ENCODE peak calls at places on chromosomes 4 and X, in ten cellular contexts. One of them, this sample, is unnamed. For H3K36me3 and H3K4me1, the result is how much of the 10 kb centered on the place peaks cover.

GRCh38 chr4:119152741-119153140 is 17.1 kb downstream of the MYOZ2 start:
- DNase-seq in body of pancreas: no peak
- DNase-seq in adrenal gland: no peak
- DNase-seq in CD4-positive, CD25-positive, alpha-beta regulatory T cell: no peak
- DNase-seq in CD8-positive, alpha-beta memory T cell: no peak
- DNase-seq in tibial artery: no peak
- DNase-seq in pancreas: no peak
- DNase-seq in heart right ventricle: no peak
- DNase-seq in fibroblast of lung: no peak
- DNase-seq in vagina: no peak
- DNase-seq in this sample: no peak

GRCh38 chr4:154030747-154031146 is 241.9 kb upstream of the SFRP2 start:
- DNase-seq in body of pancreas: no peak
- DNase-seq in adrenal gland: no peak
- DNase-seq in CD4-positive, CD25-positive, alpha-beta regulatory T cell: no peak
- DNase-seq in CD8-positive, alpha-beta memory T cell: no peak
- DNase-seq in tibial artery: no peak
- DNase-seq in pancreas: no peak
- DNase-seq in heart right ventricle: no peak
- DNase-seq in fibroblast of lung: no peak
- DNase-seq in vagina: no peak
- DNase-seq in this sample: no peak

GRCh38 chr4:121697626-121698025 is 846 bp upstream of the ANXA5 start:
- DNase-seq in body of pancreas: no peak
- DNase-seq in adrenal gland: no peak
- DNase-seq in CD4-positive, CD25-positive, alpha-beta regulatory T cell: peak
- DNase-seq in CD8-positive, alpha-beta memory T cell: no peak
- DNase-seq in tibial artery: no peak
- DNase-seq in pancreas: no peak
- DNase-seq in heart right ventricle: no peak
- DNase-seq in fibroblast of lung: no peak
- DNase-seq in vagina: no peak
- DNase-seq in this sample: no peak

GRCh38 chrX:98506907-98507306 is 1623.2 kb downstream of the RPA4 start:
- DNase-seq in body of pancreas: no peak
- DNase-seq in adrenal gland: no peak
- DNase-seq in CD4-positive, CD25-positive, alpha-beta regulatory T cell: no peak
- DNase-seq in CD8-positive, alpha-beta memory T cell: no peak
- DNase-seq in tibial artery: no peak
- DNase-seq in pancreas: no peak
- DNase-seq in heart right ventricle: no peak
- DNase-seq in fibroblast of lung: no peak
- DNase-seq in vagina: no peak
- DNase-seq in this sample: no peak

GRCh38 chrX:114097866-114098265 is 486.0 kb upstream of the HTR2C start:
- DNase-seq in body of pancreas: no peak
- DNase-seq in adrenal gland: no peak
- DNase-seq in CD4-positive, CD25-positive, alpha-beta regulatory T cell: no peak
- DNase-seq in CD8-positive, alpha-beta memory T cell: no peak
- DNase-seq in tibial artery: no peak
- DNase-seq in pancreas: no peak
- DNase-seq in heart right ventricle: no peak
- DNase-seq in fibroblast of lung: no peak
- DNase-seq in vagina: no peak
- DNase-seq in this sample: no peak

GRCh38 chrX:150476183-150476699 is 92.2 kb upstream of the MTM1 start:
- DNase-seq in body of pancreas: no peak
- DNase-seq in adrenal gland: no peak
- DNase-seq in CD4-positive, CD25-positive, alpha-beta regulatory T cell: no peak
- DNase-seq in CD8-positive, alpha-beta memory T cell: no peak
- DNase-seq in tibial artery: no peak
- DNase-seq in pancreas: no peak
- DNase-seq in heart right ventricle: no peak
- DNase-seq in fibroblast of lung: peak
- DNase-seq in vagina: no peak
- DNase-seq in this sample: no peak

GRCh38 chrX:150363561-150364346 is 637 bp downstream of the MAMLD1 start:
- DNase-seq in body of pancreas: peak
- DNase-seq in adrenal gland: no peak
- DNase-seq in CD4-positive, CD25-positive, alpha-beta regulatory T cell: peak
- DNase-seq in CD8-positive, alpha-beta memory T cell: no peak
- DNase-seq in tibial artery: peak
- DNase-seq in pancreas: peak
- DNase-seq in heart right ventricle: peak
- DNase-seq in fibroblast of lung: peak
- DNase-seq in vagina: peak
- DNase-seq in this sample: no peak

GRCh38 chr4:155903453-155903852 is at the start of gene TDO2:
- DNase-seq in body of pancreas: no peak
- DNase-seq in adrenal gland: no peak
- DNase-seq in CD4-positive, CD25-positive, alpha-beta regulatory T cell: no peak
- DNase-seq in CD8-positive, alpha-beta memory T cell: no peak
- DNase-seq in tibial artery: no peak
- DNase-seq in pancreas: no peak
- DNase-seq in heart right ventricle: no peak
- DNase-seq in fibroblast of lung: peak
- DNase-seq in vagina: no peak
- DNase-seq in this sample: no peak

GRCh38 chr4:182478475-182478874 is 235.3 kb downstream of the TENM3 start:
- DNase-seq in body of pancreas: no peak
- DNase-seq in adrenal gland: no peak
- DNase-seq in CD4-positive, CD25-positive, alpha-beta regulatory T cell: peak
- DNase-seq in CD8-positive, alpha-beta memory T cell: no peak
- DNase-seq in tibial artery: no peak
- DNase-seq in pancreas: no peak
- DNase-seq in heart right ventricle: no peak
- DNase-seq in fibroblast of lung: peak
- DNase-seq in vagina: no peak
- DNase-seq in this sample: no peak

GRCh38 chrX:66042307-66043077 is 2.6 kb upstream of the VSIG4 start:
- DNase-seq in body of pancreas: no peak
- DNase-seq in adrenal gland: no peak
- DNase-seq in CD4-positive, CD25-positive, alpha-beta regulatory T cell: no peak
- DNase-seq in CD8-positive, alpha-beta memory T cell: no peak
- DNase-seq in tibial artery: no peak
- DNase-seq in pancreas: no peak
- DNase-seq in heart right ventricle: no peak
- DNase-seq in fibroblast of lung: no peak
- DNase-seq in vagina: no peak
- DNase-seq in this sample: no peak

GRCh38 chr4:69054578-69055200 is 41.6 kb upstream of the UGT2B7 start:
- DNase-seq in body of pancreas: peak
- DNase-seq in adrenal gland: no peak
- DNase-seq in CD4-positive, CD25-positive, alpha-beta regulatory T cell: no peak
- DNase-seq in CD8-positive, alpha-beta memory T cell: no peak
- DNase-seq in tibial artery: no peak
- DNase-seq in pancreas: no peak
- DNase-seq in heart right ventricle: no peak
- DNase-seq in fibroblast of lung: peak
- DNase-seq in vagina: no peak
- DNase-seq in this sample: no peak

GRCh38 chrX:153573999-153574398 is 24.9 kb downstream of the CCNQ start:
- DNase-seq in body of pancreas: no peak
- DNase-seq in adrenal gland: no peak
- DNase-seq in CD4-positive, CD25-positive, alpha-beta regulatory T cell: peak
- DNase-seq in CD8-positive, alpha-beta memory T cell: no peak
- DNase-seq in tibial artery: no peak
- DNase-seq in pancreas: no peak
- DNase-seq in heart right ventricle: no peak
- DNase-seq in fibroblast of lung: no peak
- DNase-seq in vagina: no peak
- DNase-seq in this sample: no peak

GRCh38 chrX:14476169-14476568 is 53.2 kb upstream of the GLRA2 start:
- DNase-seq in body of pancreas: no peak
- DNase-seq in adrenal gland: no peak
- DNase-seq in CD4-positive, CD25-positive, alpha-beta regulatory T cell: no peak
- DNase-seq in CD8-positive, alpha-beta memory T cell: no peak
- DNase-seq in tibial artery: no peak
- DNase-seq in pancreas: no peak
- DNase-seq in heart right ventricle: no peak
- DNase-seq in fibroblast of lung: peak
- DNase-seq in vagina: no peak
- DNase-seq in this sample: no peak

GRCh38 chr4:7323872-7324650 is 110.7 kb downstream of the PSAPL1 start:
- DNase-seq in body of pancreas: no peak
- DNase-seq in adrenal gland: no peak
- DNase-seq in CD4-positive, CD25-positive, alpha-beta regulatory T cell: no peak
- DNase-seq in CD8-positive, alpha-beta memory T cell: peak
- DNase-seq in tibial artery: peak
- DNase-seq in pancreas: peak
- DNase-seq in heart right ventricle: no peak
- DNase-seq in fibroblast of lung: no peak
- DNase-seq in vagina: no peak
- DNase-seq in this sample: no peak

GRCh38 chr4:15598644-15599043 is 56.5 kb downstream of the FBXL5 start:
- DNase-seq in body of pancreas: no peak
- DNase-seq in adrenal gland: no peak
- DNase-seq in CD4-positive, CD25-positive, alpha-beta regulatory T cell: no peak
- DNase-seq in CD8-positive, alpha-beta memory T cell: no peak
- DNase-seq in tibial artery: no peak
- DNase-seq in pancreas: no peak
- DNase-seq in heart right ventricle: no peak
- DNase-seq in fibroblast of lung: peak
- DNase-seq in vagina: no peak
- DNase-seq in this sample: no peak
- H3K36me3 ChIP-seq in body of pancreas: under half
- H3K36me3 ChIP-seq in adrenal gland: under half
- H3K36me3 ChIP-seq in CD4-positive, CD25-positive, alpha-beta regulatory T cell: under half
- H3K36me3 ChIP-seq in CD8-positive, alpha-beta memory T cell: under half
- H3K36me3 ChIP-seq in tibial artery: under half
- H3K36me3 ChIP-seq in pancreas: under half
- H3K36me3 ChIP-seq in heart right ventricle: under half
- H3K36me3 ChIP-seq in fibroblast of lung: under half
- H3K36me3 ChIP-seq in vagina: under half
- H3K36me3 ChIP-seq in this sample: under half

GRCh38 chr4:99405433-99406115 is 29.6 kb downstream of the ADH7 start:
- DNase-seq in body of pancreas: peak
- DNase-seq in adrenal gland: peak
- DNase-seq in CD4-positive, CD25-positive, alpha-beta regulatory T cell: peak
- DNase-seq in CD8-positive, alpha-beta memory T cell: peak
- DNase-seq in tibial artery: peak
- DNase-seq in pancreas: peak
- DNase-seq in heart right ventricle: peak
- DNase-seq in fibroblast of lung: peak
- DNase-seq in vagina: no peak
- DNase-seq in this sample: peak
- H3K27ac ChIP-seq in body of pancreas: peak
- H3K27ac ChIP-seq in adrenal gland: no peak
- H3K27ac ChIP-seq in CD4-positive, CD25-positive, alpha-beta regulatory T cell: no peak
- H3K27ac ChIP-seq in CD8-positive, alpha-beta memory T cell: no peak
- H3K27ac ChIP-seq in tibial artery: peak
- H3K27ac ChIP-seq in pancreas: no peak
- H3K27ac ChIP-seq in heart right ventricle: no peak
- H3K27ac ChIP-seq in fibroblast of lung: peak
- H3K27ac ChIP-seq in vagina: peak
- H3K27ac ChIP-seq in this sample: peak

GRCh38 chrX:10083809-10084208 is 73.0 kb upstream of the CLCN4 start:
- DNase-seq in body of pancreas: no peak
- DNase-seq in adrenal gland: no peak
- DNase-seq in CD4-positive, CD25-positive, alpha-beta regulatory T cell: no peak
- DNase-seq in CD8-positive, alpha-beta memory T cell: no peak
- DNase-seq in tibial artery: no peak
- DNase-seq in pancreas: no peak
- DNase-seq in heart right ventricle: no peak
- DNase-seq in fibroblast of lung: no peak
- DNase-seq in vagina: no peak
- DNase-seq in this sample: no peak

GRCh38 chrX:10077425-10078188 is 79.2 kb upstream of the CLCN4 start:
- DNase-seq in body of pancreas: no peak
- DNase-seq in adrenal gland: no peak
- DNase-seq in CD4-positive, CD25-positive, alpha-beta regulatory T cell: peak
- DNase-seq in CD8-positive, alpha-beta memory T cell: no peak
- DNase-seq in tibial artery: no peak
- DNase-seq in pancreas: no peak
- DNase-seq in heart right ventricle: no peak
- DNase-seq in fibroblast of lung: peak
- DNase-seq in vagina: no peak
- DNase-seq in this sample: no peak

GRCh38 chrX:10078266-10078665 is 78.5 kb upstream of the CLCN4 start:
- DNase-seq in body of pancreas: no peak
- DNase-seq in adrenal gland: no peak
- DNase-seq in CD4-positive, CD25-positive, alpha-beta regulatory T cell: no peak
- DNase-seq in CD8-positive, alpha-beta memory T cell: no peak
- DNase-seq in tibial artery: no peak
- DNase-seq in pancreas: no peak
- DNase-seq in heart right ventricle: no peak
- DNase-seq in fibroblast of lung: no peak
- DNase-seq in vagina: no peak
- DNase-seq in this sample: no peak

GRCh38 chrX:10076765-10077164 is 80.0 kb upstream of the CLCN4 start:
- DNase-seq in body of pancreas: no peak
- DNase-seq in adrenal gland: no peak
- DNase-seq in CD4-positive, CD25-positive, alpha-beta regulatory T cell: no peak
- DNase-seq in CD8-positive, alpha-beta memory T cell: no peak
- DNase-seq in tibial artery: no peak
- DNase-seq in pancreas: no peak
- DNase-seq in heart right ventricle: no peak
- DNase-seq in fibroblast of lung: no peak
- DNase-seq in vagina: no peak
- DNase-seq in this sample: no peak

GRCh38 chrX:10079155-10079711 is 77.5 kb upstream of the CLCN4 start:
- DNase-seq in body of pancreas: peak
- DNase-seq in adrenal gland: no peak
- DNase-seq in CD4-positive, CD25-positive, alpha-beta regulatory T cell: no peak
- DNase-seq in CD8-positive, alpha-beta memory T cell: no peak
- DNase-seq in tibial artery: no peak
- DNase-seq in pancreas: no peak
- DNase-seq in heart right ventricle: no peak
- DNase-seq in fibroblast of lung: peak
- DNase-seq in vagina: no peak
- DNase-seq in this sample: no peak
- H3K4me1 ChIP-seq in body of pancreas: under half
- H3K4me1 ChIP-seq in adrenal gland: under half
- H3K4me1 ChIP-seq in CD4-positive, CD25-positive, alpha-beta regulatory T cell: under half
- H3K4me1 ChIP-seq in CD8-positive, alpha-beta memory T cell: under half
- H3K4me1 ChIP-seq in tibial artery: under half
- H3K4me1 ChIP-seq in pancreas: under half
- H3K4me1 ChIP-seq in heart right ventricle: under half
- H3K4me1 ChIP-seq in fibroblast of lung: under half
- H3K4me1 ChIP-seq in vagina: under half
- H3K4me1 ChIP-seq in this sample: under half

GRCh38 chr4:75495489-75495888 is 18.7 kb downstream of the RCHY1 start:
- DNase-seq in body of pancreas: no peak
- DNase-seq in adrenal gland: no peak
- DNase-seq in CD4-positive, CD25-positive, alpha-beta regulatory T cell: no peak
- DNase-seq in CD8-positive, alpha-beta memory T cell: no peak
- DNase-seq in tibial artery: no peak
- DNase-seq in pancreas: no peak
- DNase-seq in heart right ventricle: no peak
- DNase-seq in fibroblast of lung: no peak
- DNase-seq in vagina: no peak
- DNase-seq in this sample: no peak

GRCh38 chr4:75494563-75494962 is 19.6 kb downstream of the RCHY1 start:
- DNase-seq in body of pancreas: no peak
- DNase-seq in adrenal gland: no peak
- DNase-seq in CD4-positive, CD25-positive, alpha-beta regulatory T cell: no peak
- DNase-seq in CD8-positive, alpha-beta memory T cell: no peak
- DNase-seq in tibial artery: no peak
- DNase-seq in pancreas: no peak
- DNase-seq in heart right ventricle: no peak
- DNase-seq in fibroblast of lung: peak
- DNase-seq in vagina: no peak
- DNase-seq in this sample: no peak

GRCh38 chr4:75484195-75484594 is 30.0 kb downstream of the RCHY1 start:
- DNase-seq in body of pancreas: no peak
- DNase-seq in adrenal gland: no peak
- DNase-seq in CD4-positive, CD25-positive, alpha-beta regulatory T cell: no peak
- DNase-seq in CD8-positive, alpha-beta memory T cell: no peak
- DNase-seq in tibial artery: no peak
- DNase-seq in pancreas: no peak
- DNase-seq in heart right ventricle: no peak
- DNase-seq in fibroblast of lung: no peak
- DNase-seq in vagina: no peak
- DNase-seq in this sample: no peak

GRCh38 chr4:75490155-75490554 is 24.0 kb downstream of the RCHY1 start:
- DNase-seq in body of pancreas: no peak
- DNase-seq in adrenal gland: no peak
- DNase-seq in CD4-positive, CD25-positive, alpha-beta regulatory T cell: peak
- DNase-seq in CD8-positive, alpha-beta memory T cell: no peak
- DNase-seq in tibial artery: no peak
- DNase-seq in pancreas: no peak
- DNase-seq in heart right ventricle: no peak
- DNase-seq in fibroblast of lung: peak
- DNase-seq in vagina: no peak
- DNase-seq in this sample: no peak
- H3K36me3 ChIP-seq in body of pancreas: under half
- H3K36me3 ChIP-seq in adrenal gland: half or more
- H3K36me3 ChIP-seq in CD4-positive, CD25-positive, alpha-beta regulatory T cell: half or more
- H3K36me3 ChIP-seq in CD8-positive, alpha-beta memory T cell: under half
- H3K36me3 ChIP-seq in tibial artery: under half
- H3K36me3 ChIP-seq in pancreas: under half
- H3K36me3 ChIP-seq in heart right ventricle: under half
- H3K36me3 ChIP-seq in fibroblast of lung: under half
- H3K36me3 ChIP-seq in vagina: under half
- H3K36me3 ChIP-seq in this sample: under half

This sample was measured in thoracic aorta.